ENCODE peak calls at places on chromosome 17, in four cellular contexts. R is foreskin fibroblast, E is mammary epithelial cell, Z is skeletal muscle cell. N is an unnamed sample.

GRCh38 chr17:59851431-59852375 is 41.0 kb downstream of the TUBD1 start:
- DNase-seq in Z (peak), E (peak), R (peak), N (no peak)

GRCh38 chr17:32596666-32597065 is 109.9 kb downstream of the CDK5R1 start:
- DNase-seq in R (no peak), Z (no peak), E (no peak), N (no peak)

GRCh38 chr17:66351053-66351452 is 48.6 kb downstream of the PRKCA start:
- DNase-seq in R (no peak), Z (no peak), E (no peak), N (no peak)

GRCh38 chr17:75758131-75758905 is 6.7 kb downstream of the GALK1 start:
- DNase-seq in E (no peak), R (no peak), Z (no peak), N (no peak)

GRCh38 chr17:2954898-2955445 is 108.4 kb downstream of the OR1D5 start:
- DNase-seq in R (peak), E (peak), Z (peak), N (peak)

GRCh38 chr17:20975566-20975965 is 67.2 kb downstream of the USP22 start:
- DNase-seq in E (peak), R (no peak), Z (no peak), N (no peak)

GRCh38 chr17:83202002-83203000 is 122.9 kb downstream of the METRNL start:
- DNase-seq in E (no peak), Z (no peak), R (no peak), N (no peak)

GRCh38 chr17:40306395-40306794 is 2.6 kb upstream of the RARA start:
- DNase-seq in Z (no peak), E (no peak), R (no peak), N (no peak)

GRCh38 chr17:65670667-65671371 is 109.4 kb upstream of the AXIN2 start:
- DNase-seq in Z (no peak), E (no peak), R (no peak), N (peak)

GRCh38 chr17:39143552-39144093 is 7.8 kb downstream of the PLXDC1 start:
- DNase-seq in E (no peak), Z (no peak), R (no peak), N (no peak)

GRCh38 chr17:48215583-48216139 is 108.1 kb downstream of the SNX11 start:
- DNase-seq in R (peak), E (peak), Z (no peak), N (no peak)

GRCh38 chr17:41500131-41500911 is 5.1 kb downstream of the KRT13 start:
- DNase-seq in R (peak), E (peak), Z (no peak), N (no peak)

GRCh38 chr17:40352779-40353394 is 11.7 kb downstream of the GJD3 start:
- DNase-seq in Z (no peak), E (no peak), R (no peak), N (no peak)

GRCh38 chr17:45382982-45383381 is 49.7 kb downstream of the ARHGAP27 start:
- DNase-seq in E (no peak), Z (no peak), R (no peak), N (no peak)

GRCh38 chr17:21296097-21297025 is 11.8 kb downstream of the MAP2K3 start:
- DNase-seq in E (no peak), Z (no peak), R (no peak), N (no peak)

GRCh38 chr17:32827227-32827626 is 49.7 kb downstream of the MYO1D start:
- DNase-seq in Z (no peak), E (no peak), R (no peak), N (no peak)

GRCh38 chr17:76421054-76421427 is 31.9 kb downstream of the UBE2O start:
- DNase-seq in R (peak), Z (no peak), E (no peak), N (no peak)

GRCh38 chr17:3870871-3871306 is 22.0 kb downstream of the CAMKK1 start:
- DNase-seq in R (no peak), E (no peak), Z (no peak), N (no peak)

GRCh38 chr17:29710891-29711418 is 88.2 kb upstream of the CORO6 start:
- DNase-seq in R (peak), E (peak), Z (no peak), N (no peak)

GRCh38 chr17:48626470-48627241 is 498 bp upstream of the HOXB9 start:
- DNase-seq in E (no peak), Z (no peak), R (no peak), N (no peak)

GRCh38 chr17:55062921-55063320 is 94.4 kb downstream of the STXBP4 start:
- DNase-seq in Z (no peak), E (peak), R (peak), N (no peak)

GRCh38 chr17:1078062-1078711 is 81.3 kb downstream of the TIMM22 start:
- DNase-seq in Z (no peak), R (no peak), E (no peak), N (no peak)

GRCh38 chr17:29066053-29066452 is 23.1 kb downstream of the PIPOX start:
- DNase-seq in Z (no peak), E (no peak), R (no peak), N (no peak)

DNA sequence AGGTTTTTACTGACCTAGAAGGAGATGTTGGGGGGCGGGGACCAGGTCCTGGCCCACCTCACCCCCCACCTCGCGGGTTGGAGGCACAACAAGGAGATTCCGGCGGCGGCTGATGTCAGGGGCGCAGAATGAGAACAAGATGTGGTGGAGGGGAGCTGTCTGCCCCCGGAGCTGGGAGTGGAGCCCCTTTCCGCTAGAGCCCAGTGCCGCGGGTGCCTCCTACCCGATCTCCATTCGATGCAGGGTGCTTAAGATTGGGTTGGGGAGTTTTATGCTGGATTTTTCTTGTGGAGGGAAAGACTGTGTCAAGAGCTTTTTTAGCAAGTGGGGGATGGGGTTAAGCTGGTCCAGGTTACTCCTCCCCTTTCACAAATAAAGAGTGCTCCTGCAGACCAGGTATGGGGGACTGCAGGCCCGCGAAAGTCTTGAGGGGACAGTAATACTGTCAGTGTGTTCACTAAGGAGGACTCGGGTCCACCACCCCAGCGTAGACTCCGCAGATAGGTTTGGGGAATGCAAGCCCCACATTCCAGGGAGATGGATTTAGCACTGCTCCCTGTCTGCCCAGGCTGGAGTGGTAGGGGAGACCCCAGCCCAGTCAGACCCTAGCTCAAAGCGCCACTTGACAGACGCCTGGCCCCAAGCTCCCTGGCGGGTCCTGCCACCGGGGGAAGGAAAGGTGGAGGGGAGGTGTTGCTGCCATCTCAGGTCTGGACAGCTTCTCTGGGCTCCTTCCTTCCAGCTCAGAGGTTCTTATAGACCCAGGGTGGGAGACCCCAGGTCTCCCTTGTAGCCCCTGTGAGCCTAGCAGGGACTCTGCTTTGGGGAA is 2.0 kb downstream of the CACNA1G start:
- DNase-seq in E (no peak), R (no peak), Z (no peak), N (no peak)
- H3K4me3 ChIP-seq in E (no peak), R (no peak), Z (no peak), N (no peak)

DNA sequence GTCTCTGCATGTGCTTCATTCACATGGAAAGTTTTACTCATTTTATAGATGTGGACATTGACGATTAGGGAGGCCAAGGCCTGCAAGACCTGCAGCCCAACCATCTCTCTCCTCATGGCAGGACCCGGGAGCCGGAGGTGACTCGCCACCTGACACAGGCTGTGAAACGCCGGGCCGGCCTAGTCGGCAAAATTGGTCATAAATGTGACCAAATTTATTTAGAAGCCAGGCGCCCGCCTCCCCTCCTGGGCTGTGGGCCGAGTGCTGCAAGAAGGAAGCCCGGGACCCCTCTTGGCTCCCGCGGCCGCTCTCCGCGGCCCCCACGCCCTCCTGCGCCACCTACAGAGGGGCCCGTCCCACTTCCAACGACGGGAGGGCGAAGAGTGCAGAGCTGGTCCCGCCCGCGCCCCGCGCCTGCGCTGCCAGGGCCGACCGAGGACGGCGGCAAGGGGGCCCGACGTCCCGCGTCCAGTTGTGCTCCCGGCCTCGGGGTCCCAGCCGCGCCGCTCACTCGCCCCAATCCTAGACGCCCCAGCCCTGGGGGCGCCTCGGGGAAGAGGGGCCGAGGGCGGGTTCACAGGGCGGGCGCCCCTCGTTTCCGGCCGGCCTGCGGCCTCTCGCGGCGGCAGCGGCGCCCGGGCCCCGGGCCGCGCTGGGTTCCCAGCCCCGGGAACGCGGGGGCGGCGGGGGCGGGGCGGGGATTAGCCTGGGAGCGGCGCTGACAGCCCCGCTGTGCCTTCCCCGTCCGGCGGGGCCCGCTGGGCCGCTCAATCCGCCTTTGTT is 47.5 kb downstream of the WNT3 start:
- DNase-seq in R (peak), E (no peak), Z (no peak), N (no peak)
- H3K4me3 ChIP-seq in R (peak), E (peak), Z (peak), N (peak)

GRCh38 chr17:78882546-78883089 is 20.4 kb downstream of the CEP295NL start:
- DNase-seq in E (no peak), R (no peak), Z (no peak), N (no peak)
- H3K4me3 ChIP-seq in E (no peak), R (peak), Z (no peak), N (no peak)

GRCh38 chr17:78777886-78778285 is 4.2 kb downstream of the CYTH1 start:
- DNase-seq in Z (no peak), E (no peak), R (no peak), N (no peak)

GRCh38 chr17:78779848-78780247 is 2.2 kb downstream of the CYTH1 start:
- DNase-seq in R (no peak), Z (no peak), E (peak), N (no peak)

GRCh38 chr17:78781339-78782304 is at the start of gene CYTH1:
- DNase-seq in Z (no peak), R (no peak), E (peak), N (no peak)

GRCh38 chr17:78780852-78781338 is 1.2 kb downstream of the CYTH1 start:
- DNase-seq in R (no peak), Z (no peak), E (no peak), N (no peak)

GRCh38 chr17:78780335-78780734 is 1.7 kb downstream of the CYTH1 start:
- DNase-seq in R (no peak), Z (no peak), E (no peak), N (no peak)
- H3K4me3 ChIP-seq in R (peak), Z (no peak), E (no peak), N (no peak)

GRCh38 chr17:7144203-7144602 is 29.6 kb upstream of the ASGR2 start:
- DNase-seq in Z (no peak), E (no peak), R (no peak), N (no peak)

GRCh38 chr17:7138800-7139381 is 24.3 kb upstream of the ASGR2 start:
- DNase-seq in R (no peak), Z (no peak), E (peak), N (no peak)

GRCh38 chr17:7139400-7139799 is 24.8 kb upstream of the ASGR2 start:
- DNase-seq in E (no peak), Z (no peak), R (no peak), N (no peak)

GRCh38 chr17:7146115-7146514 is 31.5 kb upstream of the ASGR2 start:
- DNase-seq in R (no peak), Z (no peak), E (no peak), N (peak)

DNA sequence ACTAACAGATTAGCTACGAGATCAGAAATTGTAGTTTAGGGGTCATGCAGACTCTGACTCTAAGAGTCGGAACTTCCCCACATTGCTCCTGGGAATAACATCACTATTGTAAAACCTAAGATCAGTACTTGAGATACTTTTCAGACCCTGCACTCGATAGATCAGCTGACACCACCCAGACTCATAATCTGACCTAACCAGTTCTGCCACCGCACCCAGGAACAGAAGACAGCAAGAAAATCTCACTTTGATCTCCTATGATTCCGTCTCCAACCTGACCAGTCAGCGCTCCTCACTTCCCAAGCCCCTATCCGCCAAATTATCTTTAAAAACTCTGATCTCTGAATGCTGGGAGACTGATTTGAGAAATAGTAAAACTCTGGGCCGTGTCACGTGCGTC is 27.2 kb upstream of the ASGR2 start:
- DNase-seq in R (no peak), Z (no peak), E (peak), N (no peak)
- H3K4me3 ChIP-seq in R (no peak), Z (no peak), E (no peak), N (no peak)

DNA sequence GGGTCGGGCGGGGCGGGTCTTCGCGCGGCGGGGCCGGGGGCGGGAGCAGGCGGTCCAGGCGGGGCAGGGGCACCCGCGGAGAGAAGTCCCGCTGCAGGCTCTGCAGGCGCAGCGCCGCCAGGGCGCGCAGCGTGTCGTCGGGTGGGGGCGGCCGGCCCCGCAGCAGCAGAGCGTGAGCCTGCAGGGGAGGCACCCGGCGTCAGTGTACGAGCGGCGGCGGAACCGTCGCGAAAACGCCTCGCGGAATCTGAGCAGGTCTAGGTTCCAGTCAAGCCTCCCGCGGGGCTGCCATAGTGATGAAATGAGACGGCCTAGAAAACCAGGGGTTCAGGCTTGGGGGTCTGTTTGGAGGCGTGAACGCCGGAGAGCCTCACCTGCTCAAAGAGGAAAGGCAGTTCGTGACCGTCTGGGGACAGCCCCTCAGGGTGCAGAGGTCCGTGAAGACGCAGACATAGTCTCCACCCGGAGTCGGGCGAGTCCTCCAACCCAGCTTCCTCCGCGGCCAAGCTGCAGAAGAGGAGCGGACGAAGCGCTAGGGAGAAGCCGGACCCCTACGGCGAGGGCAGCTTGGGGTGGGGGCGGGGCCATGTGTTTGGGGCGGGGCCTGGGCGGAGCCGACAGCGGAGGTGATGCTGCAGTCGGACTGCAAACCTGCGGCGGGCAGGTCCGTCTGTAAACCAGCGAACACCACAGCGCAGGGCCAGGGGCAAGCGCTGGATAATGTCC is 6.4 kb downstream of the PLEKHH3 start:
- DNase-seq in Z (no peak), E (no peak), R (no peak), N (no peak)
- H3K4me3 ChIP-seq in Z (no peak), E (no peak), R (no peak), N (peak)

GRCh38 chr17:61709567-61709966 is 118.5 kb upstream of the NACA2 start:
- DNase-seq in R (no peak), Z (no peak), E (no peak), N (no peak)

GRCh38 chr17:61715348-61715747 is 124.3 kb upstream of the NACA2 start:
- DNase-seq in E (no peak), Z (no peak), R (no peak), N (no peak)

GRCh38 chr17:61713035-61713434 is 122.0 kb upstream of the NACA2 start:
- DNase-seq in Z (no peak), E (no peak), R (no peak), N (no peak)

GRCh38 chr17:61714300-61714699 is 123.3 kb upstream of the NACA2 start:
- DNase-seq in E (no peak), R (no peak), Z (no peak), N (no peak)

DNA sequence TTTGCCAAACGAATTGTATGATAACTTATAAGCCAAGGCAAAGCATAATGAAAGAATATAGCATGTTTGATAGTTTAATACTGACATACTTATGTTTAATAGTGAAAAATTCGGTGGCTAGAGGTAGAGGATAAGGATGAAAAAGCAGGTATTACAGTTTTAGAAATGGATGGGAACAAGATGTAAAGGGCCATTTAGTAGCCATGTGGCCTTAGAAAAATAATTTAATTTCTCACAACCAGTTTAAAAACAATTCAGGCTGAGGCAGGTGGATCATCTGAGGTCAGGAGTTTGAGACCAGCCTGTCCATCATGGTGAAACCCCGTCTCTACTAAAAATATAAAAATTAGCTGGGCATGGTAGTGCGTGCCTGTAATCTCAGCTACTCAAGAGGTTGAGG is 119.5 kb upstream of the NACA2 start:
- DNase-seq in R (no peak), E (no peak), Z (no peak), N (no peak)
- H3K4me3 ChIP-seq in R (no peak), E (no peak), Z (no peak), N (no peak)

DNA sequence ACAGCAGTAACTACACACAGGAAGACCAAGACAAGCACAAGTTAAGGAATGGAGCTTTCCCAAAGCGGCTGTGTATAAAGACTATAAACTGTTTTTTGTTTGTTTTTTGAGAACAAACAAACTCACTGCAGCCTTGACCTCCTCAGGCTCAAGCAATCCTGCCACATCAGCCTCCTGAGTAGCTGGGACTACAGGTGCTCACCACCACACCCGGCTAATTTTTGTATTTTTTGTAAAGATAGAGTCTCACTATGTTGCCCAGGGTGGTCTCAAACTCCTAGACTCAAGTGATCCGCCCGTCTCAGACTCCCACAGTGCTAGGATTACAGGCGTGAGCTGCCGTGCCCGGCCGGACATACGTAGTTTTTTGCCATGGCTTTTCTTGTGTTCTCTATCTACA is 4.1 kb upstream of the PDE6G start:
- DNase-seq in R (no peak), Z (no peak), E (no peak), N (no peak)
- H3K4me3 ChIP-seq in R (no peak), Z (no peak), E (no peak), N (no peak)

GRCh38 chr17:27985736-27986394 is 56.6 kb upstream of the NLK start:
- DNase-seq in Z (no peak), R (no peak), E (no peak), N (no peak)
- H3K4me3 ChIP-seq in Z (no peak), R (no peak), E (no peak), N (no peak)

DNA sequence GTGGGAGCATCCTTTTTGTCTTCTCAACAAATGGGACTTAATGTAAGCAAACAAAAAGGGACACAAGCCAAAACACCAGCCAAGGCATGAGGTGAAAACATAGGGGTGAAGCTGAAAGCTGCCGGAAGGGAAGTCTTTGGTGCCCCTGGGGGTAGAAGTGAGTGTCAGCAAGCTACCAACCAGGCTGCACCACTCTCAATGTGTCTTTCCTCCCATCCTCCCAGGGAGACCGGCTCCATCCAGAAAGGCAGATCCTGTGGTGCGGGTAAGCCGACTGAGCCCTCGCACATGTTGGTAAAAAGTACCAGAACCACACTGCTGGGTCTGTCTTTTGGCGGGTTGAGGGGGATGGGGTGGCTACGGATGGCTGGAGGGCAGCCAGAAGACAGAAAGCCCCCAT is 52.0 kb upstream of the SREBF1 start:
- DNase-seq in R (no peak), Z (no peak), E (no peak), N (no peak)
- H3K4me3 ChIP-seq in R (no peak), Z (no peak), E (no peak), N (no peak)